ENCODE peak calls at places on chromosomes 16 and 17, in seven cellular contexts. H is GM12878, X is K562, T is H1, W is WTC11, O is HCT116, A is HepG2. G is an unnamed sample.
A peak's percentile ranks its signal among the peaks of the same experiment; 100 is the strongest.

GRCh38 chr17:68198931-68199836 is 48.7 kb upstream of the AMZ2 start:
- DNase-seq in H (no peak), X (no peak), T (no peak), W (peak; percentile 58), O (no peak), A (no peak), G (no peak)

GRCh38 chr16:50329446-50330189 is 39.2 kb downstream of the BRD7 start:
- DNase-seq in H (no peak), X (no peak), T (no peak), W (no peak), O (no peak), A (peak; percentile 63), G (no peak)

GRCh38 chr17:74642995-74643394 is 19.5 kb upstream of the CD300E start:
- DNase-seq in H (no peak), X (no peak), T (no peak), W (no peak), O (no peak), A (no peak), G (no peak)

GRCh38 chr17:19392303-19392702 is 5.3 kb upstream of the MFAP4 start:
- DNase-seq in H (no peak), X (no peak), T (no peak), W (no peak), O (no peak), A (no peak), G (no peak)

GRCh38 chr16:79278506-79278905 is 322.0 kb downstream of the MAF start:
- DNase-seq in H (no peak), X (no peak), T (no peak), W (no peak), O (no peak), A (no peak), G (no peak)

GRCh38 chr16:79294568-79294967 is 306.0 kb downstream of the MAF start:
- DNase-seq in H (no peak), X (no peak), T (no peak), W (no peak), O (no peak), A (peak; percentile 6), G (no peak)

GRCh38 chr16:50598256-50598894 is 50.2 kb downstream of the NKD1 start:
- DNase-seq in H (no peak), X (no peak), T (no peak), W (no peak), O (no peak), A (no peak), G (no peak)

GRCh38 chr16:67170168-67170947 is at the start of gene NOL3:
- DNase-seq in H (peak; percentile 58), X (peak; percentile 91), T (no peak), W (peak; percentile 82), O (no peak), A (peak; percentile 87), G (peak; percentile 62)

GRCh38 chr16:64416232-64417010 is 705.4 kb downstream of the CDH11 start:
- DNase-seq in H (no peak), X (no peak), T (no peak), W (no peak), O (no peak), A (no peak), G (no peak)

GRCh38 chr17:65518256-65518655 is 43.2 kb downstream of the AXIN2 start:
- DNase-seq in H (no peak), X (no peak), T (no peak), W (no peak), O (no peak), A (no peak), G (no peak)

GRCh38 chr17:65514541-65514940 is 46.9 kb downstream of the AXIN2 start:
- DNase-seq in H (no peak), X (no peak), T (no peak), W (no peak), O (no peak), A (no peak), G (no peak)

GRCh38 chr17:65515512-65515911 is 45.9 kb downstream of the AXIN2 start:
- DNase-seq in H (no peak), X (no peak), T (no peak), W (no peak), O (no peak), A (no peak), G (no peak)

GRCh38 chr17:65514082-65514481 is 47.4 kb downstream of the AXIN2 start:
- DNase-seq in H (no peak), X (no peak), T (no peak), W (no peak), O (no peak), A (no peak), G (no peak)

DNA sequence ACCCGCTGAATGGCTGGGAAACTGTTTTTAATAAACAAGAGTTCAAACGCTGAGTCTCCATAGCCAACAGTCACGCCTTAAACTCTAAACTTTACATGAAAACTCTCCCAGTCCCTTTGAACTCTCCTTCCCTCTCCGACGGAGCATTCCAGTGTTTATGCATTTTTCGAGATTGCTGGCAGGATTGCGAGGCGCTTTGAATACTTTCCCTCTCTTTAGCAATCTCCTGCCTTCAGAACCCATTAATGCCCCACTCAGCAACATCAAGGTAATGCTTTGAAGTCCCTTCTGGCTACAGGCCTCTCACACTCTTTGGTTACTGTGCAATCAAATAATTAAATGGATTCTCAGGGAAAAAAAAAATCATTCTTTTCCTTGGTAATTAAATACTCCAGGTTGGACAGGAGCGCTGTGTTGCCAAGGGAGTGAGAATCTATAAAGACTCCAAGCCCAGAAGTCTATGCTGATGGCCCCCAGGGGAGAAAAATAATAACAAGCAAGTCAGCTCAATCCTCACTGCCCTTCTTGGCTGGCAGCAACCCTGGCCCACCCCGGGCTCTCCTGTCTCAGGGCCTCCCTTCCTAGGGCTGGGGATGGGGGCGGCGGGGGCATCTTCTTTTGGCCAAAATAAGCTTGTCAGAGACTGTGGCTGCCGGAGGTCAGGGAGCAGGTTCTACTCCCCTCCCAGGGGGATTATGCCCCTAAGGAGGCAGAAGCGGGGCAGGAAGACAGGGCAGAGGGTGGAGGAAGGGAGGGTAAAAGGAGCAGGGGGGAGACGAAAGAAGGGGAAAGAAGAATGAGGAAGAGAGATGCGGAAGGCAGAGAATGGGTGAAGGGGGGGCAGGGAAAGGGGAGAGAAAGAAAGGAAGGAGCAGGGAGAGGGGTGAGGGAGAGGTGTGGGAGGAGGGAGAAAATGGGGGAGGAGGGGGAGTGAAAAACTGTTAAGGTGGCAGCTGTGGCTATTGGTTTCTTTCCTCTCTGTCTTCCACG is 45.2 kb downstream of the AXIN2 start:
- DNase-seq in H (no peak), X (no peak), T (no peak), W (no peak), O (peak; percentile 31), A (peak; percentile 99), G (no peak)
- TF ChIP-seq SP1 in H (no peak), X (no peak), T (no peak), W (no peak), O (peak; percentile 18), A (no peak), G (no peak)

DNA sequence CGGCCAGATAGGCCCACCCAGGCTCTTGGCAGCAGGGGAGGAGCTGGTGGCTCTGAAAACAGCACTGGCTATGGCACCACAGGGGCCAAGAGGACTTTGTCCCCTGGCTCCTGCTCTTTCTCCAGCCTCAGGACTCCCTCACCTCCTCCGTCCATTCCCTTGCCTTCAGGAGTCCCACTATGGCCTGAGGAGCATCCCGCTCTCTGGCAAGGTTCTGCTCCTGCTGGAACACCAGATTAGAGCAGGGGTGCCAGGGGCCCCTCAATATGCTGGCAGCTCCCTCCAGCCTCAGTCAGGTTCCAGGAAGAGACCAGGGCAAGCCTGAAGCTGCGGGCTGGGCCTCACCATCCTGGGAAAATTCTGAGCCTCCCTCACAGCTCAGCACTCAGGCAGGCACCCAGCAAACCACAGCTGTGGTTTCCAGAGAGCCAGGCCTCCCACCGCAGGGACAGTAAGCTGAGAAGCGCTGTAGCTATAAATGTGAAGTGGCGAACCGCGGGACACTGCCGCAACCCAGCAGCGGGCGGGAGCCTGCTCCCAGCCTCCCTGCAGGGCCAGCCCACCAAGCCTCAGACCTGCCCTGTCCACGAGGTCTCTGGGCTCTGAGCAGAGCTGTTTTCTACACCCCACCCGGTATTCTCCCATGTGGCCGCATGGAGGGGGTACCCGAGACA is 25.7 kb downstream of the C17orf100 start:
- DNase-seq in H (no peak), X (no peak), T (no peak), W (no peak), O (no peak), A (peak; percentile 27), G (peak; percentile 70)
- TF ChIP-seq SP1 in H (no peak), X (no peak), T (no peak), W (no peak), O (no peak), A (no peak), G (no peak)

GRCh38 chr17:82865274-82865673 is 25.5 kb upstream of the ZNF750 start:
- DNase-seq in H (no peak), X (no peak), T (no peak), W (no peak), O (no peak), A (no peak), G (no peak)

GRCh38 chr17:82864721-82865240 is 25.0 kb upstream of the ZNF750 start:
- DNase-seq in H (no peak), X (no peak), T (no peak), W (no peak), O (no peak), A (no peak), G (no peak)

GRCh38 chr17:82862758-82863645 is 23.2 kb upstream of the ZNF750 start:
- DNase-seq in H (no peak), X (peak; percentile 48), T (no peak), W (no peak), O (no peak), A (no peak), G (no peak)

GRCh38 chr17:82863646-82863940 is 23.8 kb upstream of the ZNF750 start:
- DNase-seq in H (no peak), X (no peak), T (no peak), W (no peak), O (no peak), A (no peak), G (no peak)

GRCh38 chr17:82863941-82864720 is 24.3 kb upstream of the ZNF750 start:
- DNase-seq in H (peak; percentile 97), X (peak; percentile 63), T (no peak), W (no peak), O (peak; percentile 68), A (no peak), G (no peak)
- TF ChIP-seq SP1 in H (peak; percentile 30), X (no peak), T (no peak), W (no peak), O (no peak), A (no peak), G (no peak)

GRCh38 chr17:8189041-8189710 is 804 bp downstream of the BORCS6 start:
- DNase-seq in H (no peak), X (no peak), T (no peak), W (no peak), O (no peak), A (no peak), G (no peak)
- TF ChIP-seq SP1 in H (no peak), X (no peak), T (no peak), W (no peak), O (no peak), A (no peak), G (no peak)

DNA sequence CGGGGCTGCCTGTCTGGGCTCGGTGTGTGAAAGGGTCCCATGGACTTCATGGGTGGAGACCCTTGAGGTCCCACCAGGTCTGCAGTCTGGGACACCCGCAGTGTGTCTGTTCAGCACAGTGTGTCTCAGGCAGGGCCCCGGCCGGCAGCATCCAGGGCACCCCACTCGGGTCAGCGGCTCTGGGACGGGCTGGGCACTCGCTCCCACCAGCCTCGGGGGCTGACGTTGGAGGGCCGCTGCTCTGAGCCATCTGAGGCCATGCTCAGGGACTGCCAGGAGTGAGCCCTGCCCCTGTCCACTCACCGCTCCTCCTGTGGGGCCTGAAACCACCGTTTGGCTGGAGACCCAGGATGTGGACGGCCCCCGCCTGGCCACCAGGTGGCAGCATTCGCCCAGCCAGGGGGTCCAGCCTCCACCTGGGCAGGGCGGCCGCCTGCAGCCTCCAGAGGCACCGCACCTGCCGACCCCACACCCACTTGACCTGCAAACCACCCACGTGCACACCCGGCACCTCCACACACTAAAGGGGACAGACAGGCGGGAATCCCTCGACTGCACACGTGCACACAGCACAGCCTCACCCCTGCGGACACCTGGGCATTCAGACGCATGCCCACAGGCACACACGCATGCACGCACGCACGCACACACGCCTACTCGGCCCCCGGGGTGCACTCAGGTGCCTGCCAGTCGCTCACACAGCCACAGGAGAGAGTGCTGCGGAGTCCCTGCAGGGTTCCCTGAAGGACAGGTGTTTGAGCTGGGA is 10.1 kb upstream of the ZFPM1 start:
- DNase-seq in H (no peak), X (peak; percentile 91), T (no peak), W (peak; percentile 88), O (peak; percentile 64), A (peak; percentile 77), G (peak; percentile 85)
- TF ChIP-seq SP1 in H (no peak), X (no peak), T (no peak), W (peak; percentile 48), O (no peak), A (peak; percentile 27), G (no peak)

G was measured in HEK293T.